ENCODE peak calls at places on chromosomes 7 and 10, in ten cellular contexts. K, O, T, I, Z, H, M, G, P and A are unnamed samples.

GRCh38 chr7:45651056-45651444 is 76.9 kb downstream of the ADCY1 start:
- DNase-seq in K (no peak), O (no peak), T (no peak), I (no peak), Z (no peak), H (no peak), M (no peak), G (no peak), P (no peak), A (no peak)

GRCh38 chr10:14904316-14904732 is 25.7 kb downstream of the SUV39H2 start:
- DNase-seq in K (peak), O (peak), T (peak), I (no peak), Z (no peak), H (peak), M (no peak), G (no peak), P (peak), A (peak)

GRCh38 chr10:106917452-106918055 is 247.0 kb downstream of the SORCS1 start:
- DNase-seq in K (no peak), O (no peak), T (no peak), I (peak), Z (no peak), H (no peak), M (no peak), G (no peak), P (peak), A (no peak)

GRCh38 chr10:74821501-74821900 is 4.9 kb upstream of the KAT6B start:
- DNase-seq in K (no peak), O (no peak), T (no peak), I (peak), Z (no peak), H (no peak), M (no peak), G (no peak), P (no peak), A (no peak)

GRCh38 chr7:104960741-104961479 is 53.1 kb upstream of the KMT2E start:
- DNase-seq in K (no peak), O (peak), T (peak), I (no peak), Z (no peak), H (no peak), M (no peak), G (peak), P (no peak), A (no peak)

GRCh38 chr7:68629-69028 is 123.7 kb upstream of the FAM20C start:
- DNase-seq in K (no peak), O (no peak), T (no peak), I (no peak), Z (no peak), H (no peak), M (no peak), G (no peak), P (no peak), A (no peak)

GRCh38 chr10:8638088-8638672 is 583.7 kb downstream of the GATA3 start:
- DNase-seq in K (no peak), O (no peak), T (no peak), I (no peak), Z (no peak), H (no peak), M (no peak), G (no peak), P (no peak), A (no peak)

GRCh38 chr7:103009466-103010219 is 65.0 kb downstream of the FBXL13 start:
- DNase-seq in K (no peak), O (no peak), T (peak), I (peak), Z (no peak), H (no peak), M (no peak), G (no peak), P (no peak), A (no peak)

GRCh38 chr7:157097056-157097329 is 41.7 kb upstream of the UBE3C start:
- DNase-seq in K (no peak), O (no peak), T (no peak), I (no peak), Z (no peak), H (no peak), M (no peak), G (no peak), P (no peak), A (no peak)

GRCh38 chr10:84138478-84139125 is 707 bp upstream of the GHITM start:
- DNase-seq in K (no peak), O (peak), T (peak), I (peak), Z (no peak), H (peak), M (no peak), G (no peak), P (no peak), A (no peak)

GRCh38 chr7:116194115-116194514 is 16.2 kb upstream of the TES start:
- DNase-seq in K (no peak), O (no peak), T (no peak), I (no peak), Z (no peak), H (peak), M (no peak), G (no peak), P (no peak), A (no peak)

GRCh38 chr7:111527545-111527944 is 34.7 kb downstream of the IMMP2L start:
- DNase-seq in K (no peak), O (no peak), T (no peak), I (no peak), Z (no peak), H (no peak), M (no peak), G (peak), P (no peak), A (no peak)

GRCh38 chr10:71239946-71240795 is 27.8 kb downstream of the UNC5B start:
- DNase-seq in K (no peak), O (no peak), T (no peak), I (no peak), Z (no peak), H (no peak), M (no peak), G (no peak), P (no peak), A (no peak)

GRCh38 chr10:29105516-29106215 is 183.2 kb upstream of the LYZL1 start:
- DNase-seq in K (peak), O (peak), T (no peak), I (no peak), Z (no peak), H (peak), M (peak), G (no peak), P (no peak), A (peak)

GRCh38 chr7:155694846-155695245 is 50.4 kb downstream of the RBM33 start:
- DNase-seq in K (peak), O (no peak), T (no peak), I (no peak), Z (no peak), H (peak), M (no peak), G (no peak), P (no peak), A (peak)

GRCh38 chr10:88849224-88849623 is 2.4 kb downstream of the ANKRD22 start:
- DNase-seq in K (peak), O (peak), T (peak), I (no peak), Z (no peak), H (peak), M (no peak), G (no peak), P (no peak), A (peak)

GRCh38 chr10:50622497-50623298 is 1.1 kb downstream of the SGMS1 start:
- DNase-seq in K (peak), O (peak), T (peak), I (peak), Z (peak), H (peak), M (no peak), G (no peak), P (peak), A (peak)

GRCh38 chr10:22681301-22681700 is 33.1 kb downstream of the PIP4K2A start:
- DNase-seq in K (no peak), O (no peak), T (no peak), I (no peak), Z (no peak), H (no peak), M (no peak), G (no peak), P (no peak), A (no peak)

GRCh38 chr7:104207348-104207730 is 474 bp downstream of the ORC5 start:
- DNase-seq in K (no peak), O (peak), T (peak), I (no peak), Z (no peak), H (peak), M (no peak), G (no peak), P (peak), A (peak)

GRCh38 chr7:107111196-107111595 is 57.6 kb upstream of the HBP1 start:
- DNase-seq in K (no peak), O (no peak), T (no peak), I (no peak), Z (no peak), H (no peak), M (no peak), G (no peak), P (no peak), A (no peak)

GRCh38 chr7:158538156-158538946 is 49.3 kb downstream of the PTPRN2 start:
- DNase-seq in K (no peak), O (no peak), T (no peak), I (no peak), Z (no peak), H (no peak), M (no peak), G (no peak), P (no peak), A (no peak)

GRCh38 chr7:1248459-1249131 is 15.9 kb downstream of the UNCX start:
- DNase-seq in K (no peak), O (no peak), T (no peak), I (no peak), Z (peak), H (no peak), M (no peak), G (no peak), P (no peak), A (no peak)

GRCh38 chr7:107659666-107660065 is 962 bp upstream of the SLC26A4 start:
- DNase-seq in K (peak), O (peak), T (peak), I (no peak), Z (no peak), H (peak), M (peak), G (no peak), P (no peak), A (peak)

GRCh38 chr7:149422065-149422913 is 38.6 kb downstream of the ZNF777 start:
- DNase-seq in K (peak), O (peak), T (peak), I (peak), Z (peak), H (peak), M (peak), G (peak), P (peak), A (peak)

GRCh38 chr7:80330434-80330833 is 181.4 kb downstream of the GNAT3 start:
- DNase-seq in K (no peak), O (peak), T (no peak), I (no peak), Z (no peak), H (peak), M (no peak), G (no peak), P (no peak), A (peak)

GRCh38 chr7:155317114-155317434 is 19.4 kb downstream of the INSIG1 start:
- DNase-seq in K (no peak), O (no peak), T (no peak), I (no peak), Z (no peak), H (no peak), M (no peak), G (no peak), P (no peak), A (no peak)

GRCh38 chr10:58258977-58259692 is 8.6 kb downstream of the IPMK start:
- DNase-seq in K (no peak), O (no peak), T (no peak), I (no peak), Z (no peak), H (no peak), M (no peak), G (no peak), P (no peak), A (no peak)

GRCh38 chr10:35000936-35001335 is 89.2 kb downstream of the CUL2 start:
- DNase-seq in K (peak), O (peak), T (no peak), I (no peak), Z (no peak), H (peak), M (no peak), G (no peak), P (peak), A (no peak)

GRCh38 chr7:90613088-90613498 is 17.0 kb downstream of the CDK14 start:
- DNase-seq in K (no peak), O (no peak), T (no peak), I (no peak), Z (no peak), H (peak), M (no peak), G (peak), P (no peak), A (peak)

GRCh38 chr10:86888585-86889381 is 68.6 kb downstream of the MMRN2 start:
- DNase-seq in K (peak), O (peak), T (peak), I (no peak), Z (no peak), H (peak), M (no peak), G (peak), P (peak), A (peak)

GRCh38 chr7:24827589-24827988 is 70.3 kb upstream of the GSDME start:
- DNase-seq in K (peak), O (no peak), T (peak), I (no peak), Z (no peak), H (peak), M (no peak), G (no peak), P (no peak), A (peak)

GRCh38 chr7:155145477-155146255 is 75.5 kb downstream of the HTR5A start:
- DNase-seq in K (no peak), O (no peak), T (no peak), I (no peak), Z (no peak), H (no peak), M (no peak), G (no peak), P (no peak), A (no peak)

GRCh38 chr10:121296856-121297255 is 301.4 kb downstream of the FGFR2 start:
- DNase-seq in K (no peak), O (no peak), T (no peak), I (no peak), Z (no peak), H (no peak), M (no peak), G (no peak), P (no peak), A (no peak)

GRCh38 chr7:73696372-73696771 is 13.0 kb downstream of the BUD23 start:
- DNase-seq in K (no peak), O (no peak), T (no peak), I (no peak), Z (no peak), H (no peak), M (no peak), G (no peak), P (no peak), A (no peak)

GRCh38 chr7:131945313-131945831 is 388.9 kb upstream of the PODXL start:
- DNase-seq in K (peak), O (peak), T (peak), I (peak), Z (peak), H (peak), M (no peak), G (no peak), P (peak), A (peak)

GRCh38 chr7:17403996-17404395 is 105.5 kb downstream of the AHR start:
- DNase-seq in K (peak), O (peak), T (no peak), I (no peak), Z (no peak), H (no peak), M (no peak), G (no peak), P (no peak), A (no peak)

GRCh38 chr7:56053379-56053778 is 1.8 kb downstream of the CCT6A start:
- DNase-seq in K (no peak), O (no peak), T (no peak), I (no peak), Z (no peak), H (no peak), M (no peak), G (no peak), P (no peak), A (no peak)

GRCh38 chr10:131083915-131084790 is 227.4 kb downstream of the TCERG1L start:
- DNase-seq in K (no peak), O (no peak), T (no peak), I (no peak), Z (no peak), H (no peak), M (no peak), G (no peak), P (no peak), A (no peak)

GRCh38 chr10:33381897-33382578 is 47.6 kb upstream of the NRP1 start:
- DNase-seq in K (no peak), O (peak), T (no peak), I (peak), Z (no peak), H (peak), M (peak), G (no peak), P (no peak), A (peak)

DNA sequence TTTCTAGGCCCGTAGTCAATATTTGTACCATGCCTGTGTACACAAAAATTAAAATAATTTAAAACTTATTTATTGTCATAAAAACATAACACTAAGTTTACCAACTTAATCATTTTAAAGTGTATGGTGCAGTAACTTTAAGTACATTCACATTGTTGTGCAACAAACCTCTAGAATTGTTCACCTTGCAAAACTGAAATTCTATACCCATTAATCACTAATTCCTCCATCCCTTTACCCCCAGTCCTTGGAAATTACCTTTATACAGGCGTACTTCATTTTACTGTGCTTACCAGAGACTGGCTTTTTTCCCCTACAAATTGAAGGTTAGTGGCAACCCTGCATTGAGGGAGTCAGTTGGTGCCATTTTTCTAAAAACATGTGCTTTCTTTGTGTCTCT is 6.3 kb upstream of the DYNC1I1 start:
- DNase-seq in K (no peak), O (no peak), T (peak), I (no peak), Z (no peak), H (no peak), M (no peak), G (no peak), P (no peak), A (no peak)
- TF ChIP-seq CTCF in K (no peak), O (no peak), T (no peak), I (no peak), Z (no peak), H (no peak), M (no peak), G (no peak), P (no peak), A (no peak)

GRCh38 chr7:151255390-151255789 is 6.9 kb upstream of the SMARCD3 start:
- DNase-seq in K (no peak), O (no peak), T (no peak), I (no peak), Z (no peak), H (no peak), M (no peak), G (no peak), P (no peak), A (no peak)
- H3K4me3 ChIP-seq in K (no peak), O (no peak), T (no peak), I (no peak), Z (no peak), H (no peak), M (no peak), G (no peak), P (no peak), A (no peak)

DNA sequence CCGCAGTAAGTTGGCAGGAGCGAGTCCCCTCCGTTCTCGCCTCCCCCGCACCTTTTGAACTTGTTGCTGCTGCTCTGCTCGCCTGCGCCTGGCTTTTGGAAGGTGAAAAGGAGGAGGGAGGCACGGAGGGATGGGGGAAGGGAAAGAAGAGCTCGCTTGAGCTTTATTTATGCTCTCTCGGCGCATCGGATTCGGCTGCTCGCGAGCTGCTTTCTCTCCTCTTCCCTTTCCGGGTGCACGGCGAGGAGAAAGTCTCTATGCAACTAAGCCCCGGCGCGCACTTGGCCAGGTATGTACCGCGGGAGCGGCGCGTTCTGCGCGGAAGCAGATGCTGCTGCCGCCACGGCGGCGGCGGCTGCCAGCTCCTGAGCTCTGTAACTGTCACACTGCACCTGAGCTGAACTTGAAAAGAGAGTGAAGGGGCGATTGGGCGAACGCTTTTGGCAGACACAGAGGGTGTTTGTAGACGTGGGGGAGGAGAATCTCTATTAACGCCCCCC is 551 bp downstream of the KCND2 start:
- DNase-seq in K (no peak), O (peak), T (peak), I (no peak), Z (peak), H (no peak), M (no peak), G (peak), P (peak), A (peak)
- TF ChIP-seq CTCF in K (no peak), O (no peak), T (no peak), I (no peak), Z (no peak), H (no peak), M (no peak), G (no peak), P (no peak), A (no peak)

GRCh38 chr7:4692055-4692454 is 10.0 kb downstream of the FOXK1 start:
- DNase-seq in K (no peak), O (peak), T (no peak), I (no peak), Z (no peak), H (no peak), M (no peak), G (no peak), P (no peak), A (no peak)

GRCh38 chr7:4689151-4689550 is 7.1 kb downstream of the FOXK1 start:
- DNase-seq in K (no peak), O (no peak), T (no peak), I (no peak), Z (no peak), H (no peak), M (no peak), G (peak), P (no peak), A (no peak)

GRCh38 chr7:4690953-4691856 is 9.1 kb downstream of the FOXK1 start:
- DNase-seq in K (no peak), O (peak), T (peak), I (no peak), Z (no peak), H (no peak), M (no peak), G (no peak), P (no peak), A (no peak)

GRCh38 chr7:4687956-4688355 is 5.9 kb downstream of the FOXK1 start:
- DNase-seq in K (no peak), O (no peak), T (no peak), I (no peak), Z (no peak), H (no peak), M (no peak), G (no peak), P (no peak), A (no peak)

GRCh38 chr7:4689668-4690067 is 7.6 kb downstream of the FOXK1 start:
- DNase-seq in K (no peak), O (no peak), T (no peak), I (no peak), Z (no peak), H (no peak), M (no peak), G (no peak), P (no peak), A (no peak)
- H3K4me3 ChIP-seq in K (no peak), O (no peak), T (no peak), I (no peak), Z (no peak), H (no peak), M (no peak), G (peak), P (no peak), A (no peak)